ENCODE peak calls at places on chromosome 22, in four cellular contexts. J is heart left ventricle, P is ovary, W is keratinocyte. O is an unnamed sample. For H3K4me1, the result is how much of the 10 kb centered on the place peaks cover.

GRCh38 chr22:44033689-44034088 is 9.6 kb downstream of the PARVB start:
- DNase-seq in W (no peak), J (no peak), P (no peak), O (no peak)

GRCh38 chr22:24937114-24937513 is 9.4 kb downstream of the LHFPL7 start:
- DNase-seq in P (no peak), J (no peak), W (no peak), O (peak)

GRCh38 chr22:49642741-49643140 is 184.9 kb downstream of the BRD1 start:
- DNase-seq in P (no peak), J (no peak), W (no peak), O (no peak)

GRCh38 chr22:40709752-40710413 is 30.6 kb downstream of the MCHR1 start:
- DNase-seq in P (peak), W (no peak), J (no peak), O (no peak)

GRCh38 chr22:20551805-20552449 is 44.5 kb downstream of the MED15 start:
- DNase-seq in W (no peak), J (peak), P (peak), O (peak)

GRCh38 chr22:44697423-44698179 is 4.4 kb upstream of the PRR5 start:
- DNase-seq in J (peak), P (peak), W (no peak), O (peak)

GRCh38 chr22:30574095-30574981 is at the start of gene GAL3ST1:
- DNase-seq in P (no peak), J (no peak), W (no peak), O (no peak)

GRCh38 chr22:50092342-50092741 is 2.5 kb downstream of the MOV10L1 start:
- DNase-seq in P (no peak), J (no peak), W (no peak), O (no peak)

GRCh38 chr22:44005524-44005923 is 18.6 kb upstream of the PARVB start:
- DNase-seq in J (no peak), P (no peak), W (no peak), O (peak)

GRCh38 chr22:39900306-39901227 is at the start of gene GRAP2:
- DNase-seq in P (no peak), J (no peak), W (no peak), O (no peak)

GRCh38 chr22:23243006-23243573 is 62.8 kb downstream of the BCR start:
- DNase-seq in W (no peak), P (no peak), J (no peak), O (peak)

GRCh38 chr22:20966883-20967696 is at the start of gene AIFM3:
- DNase-seq in J (peak), W (no peak), P (no peak), O (no peak)

GRCh38 chr22:23215294-23216204 is 35.2 kb downstream of the BCR start:
- DNase-seq in W (peak), P (no peak), J (no peak), O (no peak)

GRCh38 chr22:18057568-18058209 is 20.1 kb upstream of the PEX26 start:
- DNase-seq in P (peak), J (no peak), W (peak), O (peak)

GRCh38 chr22:31977939-31978338 is 33.6 kb downstream of the YWHAH start:
- DNase-seq in J (no peak), W (no peak), P (no peak), O (peak)

GRCh38 chr22:37306494-37306829 is 24.2 kb downstream of the CYTH4 start:
- DNase-seq in W (no peak), J (no peak), P (no peak), O (no peak)

GRCh38 chr22:30841264-30841663 is 127.3 kb downstream of the MORC2 start:
- DNase-seq in J (no peak), P (no peak), W (peak), O (no peak)

GRCh38 chr22:30336752-30337460 is 10.2 kb upstream of the TBC1D10A start:
- DNase-seq in P (no peak), W (no peak), J (peak), O (no peak)

GRCh38 chr22:17436981-17437410 is 67.7 kb downstream of the CECR2 start:
- DNase-seq in W (no peak), J (no peak), P (no peak), O (no peak)

GRCh38 chr22:29329581-29329980 is 14.1 kb upstream of the RASL10A start:
- DNase-seq in P (no peak), W (no peak), J (no peak), O (no peak)

GRCh38 chr22:29331213-29331612 is 15.7 kb upstream of the RASL10A start:
- DNase-seq in J (no peak), W (no peak), P (no peak), O (no peak)

GRCh38 chr22:29330753-29331152 is 15.3 kb upstream of the RASL10A start:
- DNase-seq in J (no peak), W (no peak), P (peak), O (no peak)

GRCh38 chr22:29328566-29329500 is 13.3 kb upstream of the RASL10A start:
- DNase-seq in P (no peak), W (no peak), J (no peak), O (no peak)

GRCh38 chr22:29330291-29330690 is 14.8 kb upstream of the RASL10A start:
- DNase-seq in W (no peak), J (no peak), P (no peak), O (no peak)
- H3K4me1 ChIP-seq in W (under half), J (under half), P (under half), O (under half)

DNA sequence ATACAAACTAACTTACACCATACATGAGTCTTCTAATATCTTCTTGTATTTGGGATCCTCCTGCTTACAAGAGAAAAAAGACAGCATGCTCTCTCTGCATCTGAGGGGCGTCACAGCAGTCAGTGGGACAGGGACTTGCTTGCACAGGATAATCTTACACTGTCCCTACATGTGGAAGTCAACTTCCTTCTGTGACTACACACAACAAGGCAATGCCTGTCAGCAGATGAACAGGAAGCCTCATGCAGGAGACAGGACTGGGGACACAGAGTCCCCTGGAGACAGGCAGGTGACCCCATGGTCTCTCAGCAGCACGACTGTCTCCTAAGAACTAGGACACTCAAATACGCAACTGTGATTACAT is 54.8 kb downstream of the PACSIN2 start:
- DNase-seq in W (no peak), P (no peak), J (no peak), O (no peak)
- H3K4me3 ChIP-seq in W (no peak), P (no peak), J (peak), O (no peak)

DNA sequence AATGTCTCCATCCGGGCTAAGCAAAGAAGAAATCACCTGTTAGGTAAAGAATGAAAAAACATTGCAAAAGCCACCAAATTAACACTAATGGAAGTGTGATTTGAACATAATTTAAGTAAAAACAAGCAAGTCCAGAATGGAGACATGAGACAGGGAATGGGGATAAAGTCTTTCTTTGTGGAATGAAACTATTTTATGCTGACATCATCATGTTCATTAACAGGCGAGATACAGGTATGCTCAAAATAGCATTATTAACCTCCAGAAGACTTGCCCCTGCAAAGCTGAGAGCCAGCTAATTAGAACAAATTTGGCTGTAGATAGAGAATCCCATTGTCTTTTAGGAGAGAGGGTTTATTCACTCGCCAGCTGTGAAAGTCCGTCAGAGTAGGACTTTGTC is 4.9 kb upstream of the LARGE1 start:
- DNase-seq in P (no peak), J (no peak), W (no peak), O (no peak)
- H3K4me1 ChIP-seq in P (under half), J (under half), W (under half), O (under half)

DNA sequence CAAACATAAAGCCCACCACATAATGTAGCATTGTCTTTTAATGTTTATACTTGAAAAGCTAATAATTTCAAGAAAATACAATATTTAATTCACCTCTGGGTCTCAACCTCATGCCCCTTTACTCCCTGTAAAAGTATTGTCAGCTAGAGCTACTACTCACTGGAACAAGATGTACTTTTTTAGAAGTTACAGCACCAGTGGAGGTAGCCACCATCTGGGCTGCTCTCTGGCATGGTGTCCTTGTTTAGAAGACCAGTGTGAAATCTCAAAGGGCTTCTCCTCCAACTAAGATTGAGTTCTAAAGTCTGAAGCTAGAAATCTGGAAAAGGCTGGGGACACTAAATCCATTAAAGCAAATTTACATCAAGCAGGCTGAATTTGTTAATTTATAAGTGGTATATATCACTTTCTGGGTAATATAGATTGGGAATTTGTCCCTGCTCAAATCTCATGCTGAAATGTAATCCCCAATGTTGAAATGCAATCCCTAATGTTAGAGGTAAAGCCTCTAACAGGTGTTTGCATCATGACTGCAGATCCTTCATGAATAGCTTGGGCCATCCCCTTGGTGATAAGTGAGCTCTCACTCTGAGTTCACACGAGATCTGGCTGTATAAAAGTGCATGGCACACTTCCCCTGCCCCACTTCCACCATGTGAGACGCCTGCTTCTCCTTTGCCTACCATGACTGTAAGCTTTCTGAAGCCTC is 47.6 kb downstream of the PITPNB start:
- DNase-seq in W (no peak), J (no peak), P (no peak), O (no peak)
- H3K4me3 ChIP-seq in W (no peak), J (no peak), P (no peak), O (no peak)

DNA sequence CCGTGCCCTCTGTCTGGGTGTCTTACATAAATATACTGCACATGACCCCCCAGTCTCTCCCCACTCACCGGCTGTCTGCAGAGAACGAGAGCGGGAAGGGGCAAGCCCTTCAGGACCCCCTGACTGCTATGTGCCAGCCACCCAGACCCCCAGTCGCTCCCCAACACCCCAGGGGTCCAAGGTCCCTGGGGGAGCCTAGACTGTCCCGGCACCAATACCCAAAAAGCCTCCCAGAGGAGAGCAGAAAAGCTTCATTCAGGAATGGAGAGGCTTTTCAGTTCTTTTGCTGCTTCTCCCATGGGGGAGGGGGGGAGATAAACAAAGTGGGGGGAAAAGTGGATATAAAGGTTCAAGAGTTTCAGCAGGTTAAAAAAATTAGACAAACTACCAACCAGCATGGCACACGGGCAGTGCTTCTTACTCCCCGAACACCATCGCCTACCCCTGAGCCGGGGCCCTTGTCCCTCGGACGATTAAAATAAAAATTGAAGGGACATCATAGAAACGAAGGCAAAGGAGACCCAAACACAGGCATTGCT is 1.4 kb downstream of the CSNK1E start:
- DNase-seq in J (no peak), P (no peak), W (no peak), O (peak)
- H3K4me1 ChIP-seq in J (under half), P (under half), W (half or more), O (under half)

DNA sequence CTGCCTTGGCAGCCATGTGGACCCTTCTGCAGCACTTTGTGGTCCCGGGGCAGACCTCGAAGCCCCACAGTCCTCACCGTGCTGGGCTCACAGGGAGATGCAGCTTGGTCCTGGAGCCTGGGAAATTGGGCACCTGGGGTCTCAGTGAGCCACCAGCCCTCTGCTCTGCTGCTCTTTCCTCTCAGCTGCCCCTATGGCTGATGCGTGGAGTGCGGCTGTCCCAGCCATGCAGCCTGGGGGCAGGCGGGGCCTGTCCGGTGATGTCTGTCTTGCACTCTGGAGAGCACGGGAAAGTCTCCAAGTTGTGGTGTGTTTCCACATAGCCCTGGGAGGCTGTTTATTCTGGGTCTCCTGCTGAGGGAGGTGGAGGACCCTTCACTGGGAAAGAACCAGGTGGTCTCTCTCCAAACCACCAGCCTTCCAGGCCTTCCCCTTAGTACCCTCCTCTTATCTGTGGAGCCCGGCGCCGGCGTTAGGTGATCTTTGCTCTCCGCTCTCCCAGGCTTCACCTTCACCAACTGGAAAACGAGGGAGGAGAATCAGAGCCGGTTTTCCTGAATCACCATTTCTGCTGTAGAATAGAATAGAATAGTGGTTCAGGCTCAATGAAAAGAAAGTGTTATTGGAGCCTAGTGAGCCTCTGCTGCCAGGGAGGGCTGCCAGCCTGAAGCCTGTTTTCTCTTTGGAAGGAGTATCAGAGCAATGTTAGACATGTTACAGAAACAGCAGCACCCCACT is 41.2 kb upstream of the GRAMD4 start:
- DNase-seq in J (peak), P (no peak), W (no peak), O (no peak)
- H3K4me3 ChIP-seq in J (peak), P (no peak), W (no peak), O (no peak)